ENCODE peak calls at places on chromosomes 11 and 22, in four cellular contexts. R is gastrocnemius medialis, C is ovary, Q is breast epithelium. O is an unnamed sample.

GRCh38 chr22:46085831-46086576 is 64.3 kb upstream of the PPARA start:
- DNase-seq in C (peak), R (peak), Q (peak), O (no peak)

GRCh38 chr22:48256776-48257689 is 1494.6 kb downstream of the TBC1D22A start:
- DNase-seq in Q (no peak), R (no peak), C (no peak), O (no peak)

GRCh38 chr11:121800704-121801516 is 315.1 kb downstream of the BLID start:
- DNase-seq in Q (no peak), R (no peak), C (peak), O (no peak)

GRCh38 chr22:23742505-23743264 is 8.2 kb downstream of the ZNF70 start:
- DNase-seq in R (peak), C (no peak), Q (no peak), O (no peak)

GRCh38 chr22:33853200-33854097 is 66.8 kb downstream of the LARGE1 start:
- DNase-seq in Q (peak), R (peak), C (peak), O (no peak)

GRCh38 chr11:33690290-33691050 is 10.2 kb downstream of the C11orf91 start:
- DNase-seq in Q (peak), C (peak), R (peak), O (no peak)

GRCh38 chr11:123702137-123702536 is 39.3 kb downstream of the ZNF202 start:
- DNase-seq in Q (no peak), R (no peak), C (no peak), O (no peak)

GRCh38 chr22:23836692-23837495 is 1.9 kb downstream of the DERL3 start:
- DNase-seq in C (no peak), Q (no peak), R (peak), O (no peak)

GRCh38 chr11:2521681-2522630 is 77.1 kb downstream of the KCNQ1 start:
- DNase-seq in R (peak), Q (peak), C (peak), O (no peak)

GRCh38 chr11:6410695-6411430 is 8.0 kb downstream of the APBB1 start:
- DNase-seq in R (no peak), Q (no peak), C (no peak), O (no peak)

GRCh38 chr11:4862447-4863236 is 13.6 kb upstream of the OR51S1 start:
- DNase-seq in C (no peak), R (no peak), Q (no peak), O (no peak)

GRCh38 chr11:111518668-111519067 is 4.1 kb downstream of the HOATZ start:
- DNase-seq in C (no peak), R (no peak), Q (no peak), O (no peak)

GRCh38 chr11:64762916-64763803 is 3.4 kb upstream of the PYGM start:
- DNase-seq in C (no peak), Q (no peak), R (peak), O (no peak)

GRCh38 chr11:35077709-35078695 is 61.0 kb upstream of the CD44 start:
- DNase-seq in R (no peak), Q (no peak), C (no peak), O (no peak)

GRCh38 chr11:45146072-45147016 is at the start of gene PRDM11:
- DNase-seq in C (peak), R (peak), Q (peak), O (no peak)
- TF ChIP-seq POLR2A in C (no peak), R (peak), Q (no peak), O (no peak)

GRCh38 chr11:59667812-59668187 is 1.0 kb downstream of the PATL1 start:
- DNase-seq in Q (no peak), R (no peak), C (no peak), O (no peak)

GRCh38 chr11:59669611-59670009 is 773 bp upstream of the PATL1 start:
- DNase-seq in Q (peak), R (peak), C (peak), O (no peak)

GRCh38 chr11:59668188-59668949 is 468 bp downstream of the PATL1 start:
- DNase-seq in R (peak), Q (peak), C (no peak), O (peak)

GRCh38 chr11:59666969-59667368 is 1.9 kb downstream of the PATL1 start:
- DNase-seq in R (no peak), C (no peak), Q (no peak), O (no peak)

GRCh38 chr11:59668950-59669610 is at the start of gene PATL1:
- DNase-seq in C (peak), R (peak), Q (peak), O (peak)
- TF ChIP-seq POLR2A in C (peak), R (peak), Q (peak), O (peak)

GRCh38 chr22:17559188-17559587 is 4.1 kb upstream of the SLC25A18 start:
- DNase-seq in R (no peak), C (no peak), Q (no peak), O (no peak)
- TF ChIP-seq POLR2A in R (no peak), C (no peak), Q (no peak), O (no peak)

DNA sequence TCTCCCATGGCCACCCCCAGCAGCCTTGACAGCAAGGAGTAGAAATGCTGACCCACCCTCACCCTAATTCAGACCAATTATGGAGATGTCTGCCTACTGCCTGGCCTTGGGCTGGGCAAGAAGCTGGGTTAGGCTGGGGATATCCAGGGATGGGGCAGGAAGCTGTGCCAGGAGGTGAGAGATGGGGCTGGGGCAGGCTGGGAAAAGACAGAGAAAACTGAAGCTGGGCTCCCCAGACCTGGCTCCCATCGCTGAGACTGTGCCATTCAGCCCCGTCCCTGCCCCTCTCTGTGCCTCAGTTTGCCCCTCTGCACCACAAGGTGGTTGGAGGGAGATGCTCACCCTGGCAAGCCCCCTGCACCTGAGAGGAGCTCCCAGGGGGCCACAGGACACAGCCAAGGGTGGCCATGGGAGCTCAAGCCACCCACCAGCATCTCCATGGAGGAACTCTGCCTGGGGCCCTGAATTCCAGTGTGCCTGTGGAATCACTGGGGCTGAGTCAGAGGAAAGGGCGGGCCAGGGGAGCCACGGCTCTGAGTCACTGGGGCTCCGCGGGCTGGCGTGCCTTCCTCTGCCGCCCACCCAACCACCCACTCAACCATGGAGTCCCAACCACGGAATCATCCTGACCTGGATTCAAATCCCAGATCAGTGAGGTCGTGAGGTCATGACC is 6.0 kb upstream of the CARD10 start:
- DNase-seq in C (no peak), R (no peak), Q (peak), O (no peak)
- TF ChIP-seq POLR2A in C (no peak), R (no peak), Q (no peak), O (no peak)

GRCh38 chr22:32123657-32124056 is 35.4 kb downstream of the C22orf42 start:
- DNase-seq in Q (no peak), R (no peak), C (no peak), O (no peak)

GRCh38 chr22:32122899-32123298 is 36.2 kb downstream of the C22orf42 start:
- DNase-seq in Q (no peak), R (no peak), C (no peak), O (no peak)

GRCh38 chr22:32120603-32121002 is 38.5 kb downstream of the C22orf42 start:
- DNase-seq in C (no peak), Q (no peak), R (no peak), O (no peak)

DNA sequence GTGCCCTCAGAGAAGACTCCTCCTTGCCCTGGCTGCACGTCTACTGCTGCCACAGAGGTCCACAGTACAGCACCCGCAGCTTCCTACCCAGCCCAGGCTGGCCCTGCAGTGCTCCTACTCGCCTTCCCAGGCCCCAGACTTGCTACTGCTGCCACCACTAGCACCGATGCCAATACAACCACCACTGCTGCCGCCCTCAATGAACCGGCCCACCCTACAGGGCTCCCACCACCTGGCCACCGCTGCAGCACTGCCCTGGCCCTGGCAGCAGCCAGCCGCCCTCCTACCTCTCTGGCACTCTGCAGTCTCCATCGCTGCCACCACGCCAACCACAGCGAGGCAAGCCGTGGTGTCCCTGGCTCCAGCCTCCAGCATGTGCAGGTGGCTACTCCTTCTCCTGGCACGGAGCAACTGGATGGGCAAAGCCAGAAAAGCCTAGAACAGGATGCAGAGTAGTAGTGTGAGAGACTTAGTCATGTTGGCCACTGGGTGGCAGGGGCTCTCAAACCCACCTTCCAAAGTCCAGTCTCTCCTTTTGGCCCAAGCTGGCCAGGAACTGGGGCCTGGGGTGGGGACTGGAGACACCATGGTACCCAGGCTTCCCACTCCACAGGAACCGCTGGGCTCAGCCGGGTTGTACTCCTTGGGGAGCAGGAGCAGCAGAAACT is 39.4 kb downstream of the C22orf42 start:
- DNase-seq in R (no peak), Q (no peak), C (no peak), O (no peak)
- TF ChIP-seq POLR2A in R (no peak), Q (no peak), C (no peak), O (no peak)

DNA sequence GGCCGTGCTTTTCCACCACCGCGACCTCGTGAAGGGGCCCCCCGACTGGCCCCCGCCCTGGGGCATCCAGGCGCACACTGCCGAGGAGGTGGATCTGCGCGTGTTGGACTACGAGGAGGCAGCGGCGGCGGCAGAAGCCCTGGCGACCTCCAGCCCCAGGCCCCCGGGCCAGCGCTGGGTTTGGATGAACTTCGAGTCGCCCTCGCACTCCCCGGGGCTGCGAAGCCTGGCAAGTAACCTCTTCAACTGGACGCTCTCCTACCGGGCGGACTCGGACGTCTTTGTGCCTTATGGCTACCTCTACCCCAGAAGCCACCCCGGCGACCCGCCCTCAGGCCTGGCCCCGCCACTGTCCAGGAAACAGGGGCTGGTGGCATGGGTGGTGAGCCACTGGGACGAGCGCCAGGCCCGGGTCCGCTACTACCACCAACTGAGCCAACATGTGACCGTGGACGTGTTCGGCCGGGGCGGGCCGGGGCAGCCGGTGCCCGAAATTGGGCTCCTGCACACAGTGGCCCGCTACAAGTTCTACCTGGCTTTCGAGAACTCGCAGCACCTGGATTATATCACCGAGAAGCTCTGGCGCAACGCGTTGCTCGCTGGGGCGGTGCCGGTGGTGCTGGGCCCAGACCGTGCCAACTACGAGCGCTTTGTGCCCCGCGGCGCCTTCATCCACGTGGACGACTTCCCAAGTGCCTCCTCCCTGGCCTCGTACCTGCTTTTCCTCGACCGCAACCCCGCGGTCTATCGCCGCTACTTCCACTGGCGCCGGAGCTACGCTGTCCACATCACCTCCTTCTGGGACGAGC is 1.3 kb downstream of the FUT4 start:
- DNase-seq in R (no peak), Q (no peak), C (peak), O (no peak)
- TF ChIP-seq POLR2A in R (no peak), Q (no peak), C (no peak), O (no peak)

DNA sequence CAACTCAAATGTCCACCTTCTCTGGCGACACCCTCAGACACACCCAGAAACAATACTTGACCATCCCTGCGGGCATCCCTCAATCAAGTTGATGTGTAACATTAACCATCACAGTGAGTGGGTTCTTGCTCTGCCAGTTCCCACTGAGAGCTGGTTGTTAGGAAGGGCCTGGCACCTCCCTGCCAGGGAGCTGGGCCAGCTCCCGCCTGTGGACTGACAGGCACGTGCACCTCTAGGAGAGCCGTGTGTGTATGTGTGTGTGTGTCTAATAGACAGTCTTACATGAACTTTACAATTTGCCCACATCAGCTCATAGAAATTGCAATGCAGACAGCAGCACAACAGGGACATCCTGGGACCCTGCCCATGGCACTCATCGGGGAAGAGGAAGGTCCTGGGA is 298.7 kb downstream of the SHANK2 start:
- DNase-seq in Q (no peak), R (no peak), C (no peak), O (no peak)
- TF ChIP-seq POLR2A in Q (no peak), R (no peak), C (no peak), O (no peak)

DNA sequence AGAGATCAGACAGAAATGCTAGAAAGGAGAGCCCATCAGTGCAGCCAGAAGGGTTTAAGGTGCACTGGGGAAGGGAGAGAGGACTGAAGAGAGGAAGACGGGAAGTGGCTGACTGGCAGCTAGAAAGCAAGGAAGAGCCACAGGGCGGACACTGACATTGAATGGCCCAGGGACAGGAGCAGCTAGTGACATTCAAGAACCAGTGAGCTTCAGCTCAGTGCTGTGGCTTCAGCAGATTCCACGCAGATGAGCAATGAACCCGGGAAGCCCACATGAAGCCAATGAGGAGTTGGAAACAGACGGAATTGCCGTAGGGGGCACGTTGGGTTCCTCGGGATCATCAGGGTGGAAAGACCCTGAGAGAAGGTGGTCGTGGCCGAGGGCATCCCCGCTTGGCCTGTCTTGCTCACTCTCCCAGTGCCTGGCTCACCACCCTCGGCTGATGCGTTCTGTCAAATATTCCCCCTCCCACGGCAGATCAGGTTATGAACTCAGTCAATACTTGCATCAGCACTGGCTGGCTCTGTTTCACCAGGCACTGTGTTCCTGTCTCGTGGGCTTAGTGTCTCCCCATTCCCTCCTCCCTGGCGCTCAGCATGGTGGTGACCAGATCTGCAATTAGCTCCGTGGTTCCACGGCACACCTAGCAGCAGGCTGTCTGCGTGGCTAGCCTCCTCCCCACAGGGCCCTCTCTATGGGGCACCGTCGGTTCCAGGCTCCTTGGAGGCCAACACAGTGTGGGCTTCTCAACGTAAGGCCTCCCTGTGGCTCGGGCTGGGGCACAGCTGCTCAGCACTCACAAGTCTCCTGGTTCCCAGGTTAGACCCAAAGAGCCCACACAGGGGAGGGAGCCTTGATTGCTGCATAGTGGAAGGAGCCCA is 145.5 kb downstream of the TRIM29 start:
- DNase-seq in R (no peak), Q (no peak), C (no peak), O (no peak)
- TF ChIP-seq POLR2A in R (no peak), Q (no peak), C (no peak), O (no peak)

DNA sequence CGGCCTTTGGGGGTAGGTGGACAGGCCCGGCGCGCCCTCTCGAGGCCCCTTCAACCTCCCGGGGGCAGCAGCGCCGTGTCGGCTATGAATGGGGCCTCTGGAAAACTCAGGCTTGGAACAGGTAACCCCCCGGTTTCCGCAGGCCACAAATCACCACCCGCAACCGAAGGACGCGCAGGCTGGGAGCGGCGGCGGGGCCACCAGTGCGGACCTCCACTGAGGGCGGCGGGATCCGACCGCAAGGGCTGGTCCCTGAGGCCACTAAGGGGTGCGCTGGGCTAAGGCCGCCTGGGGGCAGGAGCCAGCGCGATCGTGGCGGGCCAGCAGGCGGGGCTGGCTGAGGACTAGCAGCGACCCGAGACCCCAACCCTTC is 695 bp upstream of the ATF4 start:
- DNase-seq in C (no peak), Q (no peak), R (peak), O (no peak)
- TF ChIP-seq POLR2A in C (peak), Q (peak), R (no peak), O (no peak)